ENCODE peak calls at places on chromosomes 7 and 10, in five cellular contexts. One of them, this sample, is unnamed.

GRCh38 chr7:155896531-155897263 is 84.4 kb upstream of the SHH start:
- DNase-seq in activated T-helper 2 cell treated with anti-CD3 and anti-CD28 coated beads, Interferon-gamma antibody, Interleukin-2, Interleukin-4, amounts not matched to agents 10 μg/mL and 5 μg/mL and 100 μg/mL, durations not matched to agents 14 hours and 24 hours and 36 hours: no peak
- DNase-seq in hepatocyte: no peak
- DNase-seq in frontal cortex: no peak
- DNase-seq in stimulated activated CD4-positive, alpha-beta T cell treated with anti-CD3 and anti-CD28 coated beads, Interleukin-2, amount 100 ng/mL, for 4 hours: no peak
- DNase-seq in this sample: no peak

GRCh38 chr7:151623766-151624165 is 104.1 kb upstream of the RHEB start:
- DNase-seq in activated T-helper 2 cell treated with anti-CD3 and anti-CD28 coated beads, Interferon-gamma antibody, Interleukin-2, Interleukin-4, amounts not matched to agents 10 μg/mL and 5 μg/mL and 100 μg/mL, durations not matched to agents 14 hours and 24 hours and 36 hours: no peak
- DNase-seq in hepatocyte: no peak
- DNase-seq in frontal cortex: no peak
- DNase-seq in stimulated activated CD4-positive, alpha-beta T cell treated with anti-CD3 and anti-CD28 coated beads, Interleukin-2, amount 100 ng/mL, for 4 hours: no peak
- DNase-seq in this sample: no peak

GRCh38 chr7:150356265-150356897 is 12.2 kb upstream of the REPIN1 start:
- DNase-seq in activated T-helper 2 cell treated with anti-CD3 and anti-CD28 coated beads, Interferon-gamma antibody, Interleukin-2, Interleukin-4, amounts not matched to agents 10 μg/mL and 5 μg/mL and 100 μg/mL, durations not matched to agents 14 hours and 24 hours and 36 hours: no peak
- DNase-seq in hepatocyte: no peak
- DNase-seq in frontal cortex: no peak
- DNase-seq in stimulated activated CD4-positive, alpha-beta T cell treated with anti-CD3 and anti-CD28 coated beads, Interleukin-2, amount 100 ng/mL, for 4 hours: no peak
- DNase-seq in this sample: peak; percentile 64

GRCh38 chr7:26860361-26860760 is 4.0 kb downstream of the SKAP2 start:
- DNase-seq in activated T-helper 2 cell treated with anti-CD3 and anti-CD28 coated beads, Interferon-gamma antibody, Interleukin-2, Interleukin-4, amounts not matched to agents 10 μg/mL and 5 μg/mL and 100 μg/mL, durations not matched to agents 14 hours and 24 hours and 36 hours: no peak
- DNase-seq in hepatocyte: peak; percentile 30
- DNase-seq in frontal cortex: no peak
- DNase-seq in stimulated activated CD4-positive, alpha-beta T cell treated with anti-CD3 and anti-CD28 coated beads, Interleukin-2, amount 100 ng/mL, for 4 hours: no peak
- DNase-seq in this sample: peak; percentile 57

GRCh38 chr10:15472431-15473400 is 101.6 kb upstream of the FAM171A1 start:
- DNase-seq in activated T-helper 2 cell treated with anti-CD3 and anti-CD28 coated beads, Interferon-gamma antibody, Interleukin-2, Interleukin-4, amounts not matched to agents 10 μg/mL and 5 μg/mL and 100 μg/mL, durations not matched to agents 14 hours and 24 hours and 36 hours: no peak
- DNase-seq in hepatocyte: no peak
- DNase-seq in frontal cortex: no peak
- DNase-seq in stimulated activated CD4-positive, alpha-beta T cell treated with anti-CD3 and anti-CD28 coated beads, Interleukin-2, amount 100 ng/mL, for 4 hours: no peak
- DNase-seq in this sample: no peak

GRCh38 chr10:1070939-1071338 is 14.8 kb downstream of the WDR37 start:
- DNase-seq in activated T-helper 2 cell treated with anti-CD3 and anti-CD28 coated beads, Interferon-gamma antibody, Interleukin-2, Interleukin-4, amounts not matched to agents 10 μg/mL and 5 μg/mL and 100 μg/mL, durations not matched to agents 14 hours and 24 hours and 36 hours: no peak
- DNase-seq in hepatocyte: no peak
- DNase-seq in frontal cortex: no peak
- DNase-seq in stimulated activated CD4-positive, alpha-beta T cell treated with anti-CD3 and anti-CD28 coated beads, Interleukin-2, amount 100 ng/mL, for 4 hours: no peak
- DNase-seq in this sample: no peak

GRCh38 chr10:78576276-78576675 is 492.5 kb upstream of the ZMIZ1 start:
- DNase-seq in activated T-helper 2 cell treated with anti-CD3 and anti-CD28 coated beads, Interferon-gamma antibody, Interleukin-2, Interleukin-4, amounts not matched to agents 10 μg/mL and 5 μg/mL and 100 μg/mL, durations not matched to agents 14 hours and 24 hours and 36 hours: no peak
- DNase-seq in hepatocyte: no peak
- DNase-seq in frontal cortex: no peak
- DNase-seq in stimulated activated CD4-positive, alpha-beta T cell treated with anti-CD3 and anti-CD28 coated beads, Interleukin-2, amount 100 ng/mL, for 4 hours: no peak
- DNase-seq in this sample: no peak

GRCh38 chr10:88115968-88116367 is 252.5 kb downstream of the PTEN start:
- DNase-seq in activated T-helper 2 cell treated with anti-CD3 and anti-CD28 coated beads, Interferon-gamma antibody, Interleukin-2, Interleukin-4, amounts not matched to agents 10 μg/mL and 5 μg/mL and 100 μg/mL, durations not matched to agents 14 hours and 24 hours and 36 hours: no peak
- DNase-seq in hepatocyte: no peak
- DNase-seq in frontal cortex: no peak
- DNase-seq in stimulated activated CD4-positive, alpha-beta T cell treated with anti-CD3 and anti-CD28 coated beads, Interleukin-2, amount 100 ng/mL, for 4 hours: no peak
- DNase-seq in this sample: no peak

GRCh38 chr7:16062269-16062668 is 359.1 kb downstream of the CRPPA start:
- DNase-seq in activated T-helper 2 cell treated with anti-CD3 and anti-CD28 coated beads, Interferon-gamma antibody, Interleukin-2, Interleukin-4, amounts not matched to agents 10 μg/mL and 5 μg/mL and 100 μg/mL, durations not matched to agents 14 hours and 24 hours and 36 hours: no peak
- DNase-seq in hepatocyte: no peak
- DNase-seq in frontal cortex: no peak
- DNase-seq in stimulated activated CD4-positive, alpha-beta T cell treated with anti-CD3 and anti-CD28 coated beads, Interleukin-2, amount 100 ng/mL, for 4 hours: no peak
- DNase-seq in this sample: peak; percentile 52

GRCh38 chr10:3192856-3193635 is 20.5 kb upstream of the PITRM1 start:
- DNase-seq in activated T-helper 2 cell treated with anti-CD3 and anti-CD28 coated beads, Interferon-gamma antibody, Interleukin-2, Interleukin-4, amounts not matched to agents 10 μg/mL and 5 μg/mL and 100 μg/mL, durations not matched to agents 14 hours and 24 hours and 36 hours: no peak
- DNase-seq in hepatocyte: peak; percentile 73
- DNase-seq in frontal cortex: peak; percentile 51
- DNase-seq in stimulated activated CD4-positive, alpha-beta T cell treated with anti-CD3 and anti-CD28 coated beads, Interleukin-2, amount 100 ng/mL, for 4 hours: peak; percentile 34
- DNase-seq in this sample: peak; percentile 62

GRCh38 chr7:87219545-87220025 is at the start of gene TMEM243:
- DNase-seq in activated T-helper 2 cell treated with anti-CD3 and anti-CD28 coated beads, Interferon-gamma antibody, Interleukin-2, Interleukin-4, amounts not matched to agents 10 μg/mL and 5 μg/mL and 100 μg/mL, durations not matched to agents 14 hours and 24 hours and 36 hours: peak; percentile 80
- DNase-seq in hepatocyte: peak; percentile 83
- DNase-seq in frontal cortex: peak; percentile 66
- DNase-seq in stimulated activated CD4-positive, alpha-beta T cell treated with anti-CD3 and anti-CD28 coated beads, Interleukin-2, amount 100 ng/mL, for 4 hours: peak; percentile 85
- DNase-seq in this sample: peak; percentile 68

GRCh38 chr7:158432369-158433270 is 155.0 kb downstream of the PTPRN2 start:
- DNase-seq in activated T-helper 2 cell treated with anti-CD3 and anti-CD28 coated beads, Interferon-gamma antibody, Interleukin-2, Interleukin-4, amounts not matched to agents 10 μg/mL and 5 μg/mL and 100 μg/mL, durations not matched to agents 14 hours and 24 hours and 36 hours: no peak
- DNase-seq in hepatocyte: peak; percentile 93
- DNase-seq in frontal cortex: no peak
- DNase-seq in stimulated activated CD4-positive, alpha-beta T cell treated with anti-CD3 and anti-CD28 coated beads, Interleukin-2, amount 100 ng/mL, for 4 hours: no peak
- DNase-seq in this sample: no peak

This sample was measured in SK-MEL-5.